ENCODE peak calls at places on chromosomes 12 and 14, in six cellular contexts. J is A549, F is HepG2, H is SK-N-SH, Z is GM12878, K is K562. U is an unnamed sample.

GRCh38 chr14:99035268-99035667 is 236.7 kb downstream of the BCL11B start:
- DNase-seq in J (no peak), F (no peak), H (no peak), Z (no peak), K (no peak), U (no peak)

GRCh38 chr12:56007892-56008471 is 10.9 kb downstream of the SUOX start:
- DNase-seq in J (peak; percentile 41), F (no peak), H (no peak), Z (no peak), K (no peak), U (no peak)

GRCh38 chr14:56244138-56244789 is 126.1 kb downstream of the PELI2 start:
- DNase-seq in J (no peak), F (no peak), H (no peak), Z (no peak), K (no peak), U (peak; percentile 94)

GRCh38 chr14:55336691-55337090 is 65.5 kb downstream of the FBXO34 start:
- DNase-seq in J (no peak), F (no peak), H (no peak), Z (no peak), K (no peak), U (no peak)

GRCh38 chr14:50600849-50601248 is 40.9 kb downstream of the ATL1 start:
- DNase-seq in J (no peak), F (peak; percentile 11), H (no peak), Z (no peak), K (peak; percentile 6), U (no peak)

GRCh38 chr14:105445901-105446845 is 26.5 kb downstream of the MTA1 start:
- DNase-seq in J (no peak), F (no peak), H (no peak), Z (no peak), K (no peak), U (no peak)

GRCh38 chr14:93056166-93056839 is 59.4 kb downstream of the ITPK1 start:
- DNase-seq in J (no peak), F (no peak), H (no peak), Z (no peak), K (no peak), U (no peak)

GRCh38 chr12:52037248-52037861 is 13.9 kb upstream of the NR4A1 start:
- DNase-seq in J (no peak), F (no peak), H (peak; percentile 78), Z (no peak), K (no peak), U (peak; percentile 46)

GRCh38 chr14:71714225-71714624 is 218.0 kb upstream of the RGS6 start:
- DNase-seq in J (no peak), F (no peak), H (no peak), Z (no peak), K (no peak), U (peak; percentile 90)

GRCh38 chr14:95318870-95319311 is 817 bp downstream of the CLMN start:
- DNase-seq in J (no peak), F (no peak), H (no peak), Z (no peak), K (no peak), U (no peak)

GRCh38 chr14:96275182-96276112 is 19.4 kb downstream of the BDKRB1 start:
- DNase-seq in J (peak; percentile 76), F (peak; percentile 44), H (peak; percentile 78), Z (peak; percentile 7), K (peak; percentile 68), U (peak; percentile 90)

GRCh38 chr12:3164454-3165310 is 87.5 kb downstream of the TSPAN9 start:
- DNase-seq in J (no peak), F (peak; percentile 94), H (no peak), Z (no peak), K (no peak), U (peak; percentile 43)

GRCh38 chr14:22966783-22967269 is 9.9 kb upstream of the HAUS4 start:
- DNase-seq in J (no peak), F (no peak), H (no peak), Z (no peak), K (no peak), U (no peak)

GRCh38 chr14:22962061-22962676 is 5.3 kb upstream of the HAUS4 start:
- DNase-seq in J (no peak), F (no peak), H (no peak), Z (no peak), K (no peak), U (no peak)
- TF ChIP-seq SMC3 in J (no peak), F (no peak), H (no peak), Z (no peak), K (no peak), U (no peak)

GRCh38 chr12:104840262-104840661 is 117.8 kb downstream of the SLC41A2 start:
- DNase-seq in J (no peak), F (no peak), H (no peak), Z (no peak), K (no peak), U (no peak)

GRCh38 chr12:104852102-104852501 is 106.0 kb downstream of the SLC41A2 start:
- DNase-seq in J (no peak), F (no peak), H (no peak), Z (no peak), K (no peak), U (peak; percentile 41)

GRCh38 chr12:104844123-104844522 is 114.0 kb downstream of the SLC41A2 start:
- DNase-seq in J (no peak), F (no peak), H (no peak), Z (no peak), K (no peak), U (no peak)

GRCh38 chr12:104846056-104846762 is 111.9 kb downstream of the SLC41A2 start:
- DNase-seq in J (no peak), F (no peak), H (no peak), Z (no peak), K (no peak), U (peak; percentile 52)
- TF ChIP-seq SMC3 in J (no peak), F (no peak), H (no peak), Z (no peak), K (no peak), U (no peak)

DNA sequence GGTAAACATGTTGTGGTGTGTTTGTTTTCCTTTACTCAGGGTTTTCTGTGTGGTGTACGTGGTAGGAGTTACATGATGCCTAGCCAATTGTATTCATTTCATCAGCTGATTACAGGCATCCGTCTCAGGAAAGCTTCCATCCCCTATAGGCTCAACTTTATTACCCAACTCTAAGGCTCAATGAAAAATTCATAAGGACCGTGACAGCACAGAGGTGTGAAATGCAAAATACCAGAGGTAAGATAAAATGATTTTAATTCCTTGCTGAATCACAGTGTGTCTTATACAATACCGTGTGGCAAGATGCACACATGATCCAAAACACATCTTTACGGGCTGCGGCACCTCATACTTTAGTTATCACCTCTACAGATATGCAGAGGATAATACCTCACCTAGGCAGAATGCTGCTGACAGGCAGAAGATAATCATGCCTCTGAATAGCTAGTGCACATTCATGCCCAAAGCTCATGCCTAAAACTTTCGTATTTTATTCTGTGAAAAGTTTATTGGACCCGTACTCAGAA is 87.2 kb upstream of the DIO2 start:
- DNase-seq in J (no peak), F (no peak), H (no peak), Z (no peak), K (no peak), U (no peak)
- TF ChIP-seq SMC3 in J (no peak), F (no peak), H (no peak), Z (no peak), K (no peak), U (no peak)

DNA sequence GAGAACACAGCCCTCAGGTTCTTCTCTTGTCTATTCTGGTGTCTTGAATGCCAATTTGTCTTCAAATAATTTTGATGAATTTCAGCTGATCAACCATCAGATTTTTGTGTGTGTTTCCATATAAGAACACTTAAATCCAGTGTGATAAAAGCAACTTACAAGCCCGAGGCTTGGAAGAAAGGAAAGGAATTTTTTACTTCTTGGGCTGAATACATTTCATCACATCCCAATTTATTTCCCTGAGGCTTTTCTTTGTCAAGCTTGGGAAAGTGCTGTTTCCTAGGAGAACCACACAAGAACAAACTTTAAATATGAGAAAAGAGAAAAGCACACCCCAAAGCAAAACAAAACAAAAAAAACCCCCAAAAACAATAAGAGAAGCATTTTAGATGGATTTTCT is 26.6 kb downstream of the GPRC5D start:
- DNase-seq in J (no peak), F (no peak), H (no peak), Z (no peak), K (no peak), U (no peak)
- TF ChIP-seq SMC3 in J (no peak), F (no peak), H (no peak), Z (no peak), K (no peak), U (no peak)

DNA sequence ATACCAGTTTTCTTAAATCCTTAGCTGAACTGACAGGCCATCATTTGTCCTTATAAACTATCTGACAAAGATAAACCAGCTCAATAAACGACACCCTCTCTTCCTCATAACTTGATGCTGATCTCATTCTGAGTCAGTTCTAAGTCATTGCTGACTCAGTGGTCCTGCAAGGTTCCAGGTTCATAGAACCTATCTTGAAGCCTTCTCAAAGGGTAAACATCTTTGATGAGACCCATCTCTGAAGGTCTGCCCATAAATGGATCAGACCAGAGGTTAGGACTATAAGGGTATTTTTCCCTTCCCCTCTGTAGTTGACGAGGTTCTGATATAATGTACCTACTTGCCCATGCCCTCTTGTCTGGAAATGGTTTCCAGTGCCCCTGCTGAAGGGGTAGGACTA is 11.9 kb downstream of the NAA25 start:
- DNase-seq in J (peak; percentile 57), F (no peak), H (no peak), Z (no peak), K (peak; percentile 30), U (peak; percentile 89)
- TF ChIP-seq SMC3 in J (no peak), F (no peak), H (no peak), Z (no peak), K (no peak), U (no peak)

GRCh38 chr12:131217024-131217586 is 263.4 kb downstream of the ADGRD1 start:
- DNase-seq in J (no peak), F (no peak), H (no peak), Z (no peak), K (peak; percentile 68), U (no peak)

GRCh38 chr12:131220007-131220685 is 266.4 kb downstream of the ADGRD1 start:
- DNase-seq in J (no peak), F (no peak), H (no peak), Z (no peak), K (no peak), U (no peak)

GRCh38 chr12:131221061-131221945 is 267.6 kb downstream of the ADGRD1 start:
- DNase-seq in J (no peak), F (no peak), H (peak; percentile 33), Z (no peak), K (no peak), U (no peak)

GRCh38 chr12:131218291-131219172 is 264.8 kb downstream of the ADGRD1 start:
- DNase-seq in J (no peak), F (no peak), H (no peak), Z (no peak), K (no peak), U (no peak)

DNA sequence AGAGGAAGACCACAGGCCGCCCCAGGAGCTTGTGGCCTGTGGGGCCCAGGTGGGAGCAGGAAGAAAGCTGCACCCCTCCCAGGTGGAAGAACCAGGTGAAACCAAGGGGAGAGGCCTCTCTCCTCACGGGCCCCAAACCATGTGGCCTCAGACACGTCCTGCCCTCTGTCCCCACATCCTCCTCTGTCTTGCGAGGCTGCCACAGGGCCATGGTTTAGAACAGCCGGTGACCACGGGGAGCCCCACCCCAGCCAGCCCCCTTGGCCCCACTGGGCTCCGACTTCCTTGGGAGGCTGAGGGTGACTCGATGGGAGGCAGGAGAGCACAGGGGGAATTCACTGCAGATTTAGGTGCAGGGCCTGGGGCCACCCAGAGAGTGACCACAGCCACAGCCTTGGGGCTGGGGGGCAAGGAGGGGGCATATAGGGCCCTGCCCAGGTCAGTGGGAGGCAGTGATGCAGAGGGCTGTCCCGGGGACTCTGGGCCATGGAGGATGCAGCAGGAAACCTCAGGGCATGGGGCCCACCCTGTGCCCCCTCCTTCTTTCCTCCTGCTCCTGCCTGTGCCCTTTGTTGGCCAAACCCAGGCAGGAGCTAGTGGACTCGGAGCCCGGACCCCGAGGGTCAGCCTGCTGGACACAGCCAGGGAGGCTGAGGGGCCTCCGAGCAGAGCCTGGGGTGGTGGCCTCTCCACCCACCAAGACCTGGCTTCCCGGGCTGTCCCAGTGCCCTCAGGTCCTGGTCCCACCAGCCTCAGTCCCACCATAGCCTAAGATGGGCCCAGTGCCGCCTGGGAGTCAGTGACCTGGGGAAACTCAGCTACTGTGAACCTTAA is 265.7 kb downstream of the ADGRD1 start:
- DNase-seq in J (no peak), F (no peak), H (no peak), Z (no peak), K (no peak), U (no peak)
- TF ChIP-seq SMC3 in J (no peak), F (no peak), H (no peak), Z (no peak), K (no peak), U (no peak)

U was measured in IMR-90.